ENCODE peak calls at places on chromosomes 13 and 19, in nine cellular contexts. Z is NCI-H1105, D is H9, Q is EL, Y is BE2C, E is gastrocnemius medialis, F is right lobe of liver, L is activated T-helper 1 cell treated with Interleukin-2 at 50 U/mL for 16 hours, N is NCI-H345. J is an unnamed sample.

GRCh38 chr19:18386543-18387251 is 739 bp downstream of the GDF15 start:
- DNase-seq in Z (no peak), D (no peak), Q (no peak), Y (no peak), E (no peak), F (peak), L (no peak), N (no peak), J (no peak)

GRCh38 chr19:5624154-5624663 is 1.3 kb downstream of the SAFB start:
- DNase-seq in Z (no peak), D (no peak), Q (peak), Y (peak), E (no peak), F (peak), L (no peak), N (no peak), J (peak)

GRCh38 chr19:32407004-32407992 is 1.7 kb downstream of the DPY19L3 start:
- DNase-seq in Z (no peak), D (no peak), Q (peak), Y (no peak), E (no peak), F (no peak), L (no peak), N (no peak), J (no peak)

GRCh38 chr19:16442386-16443276 is 29.1 kb downstream of the EPS15L1 start:
- DNase-seq in Z (peak), D (no peak), Q (no peak), Y (peak), E (no peak), F (no peak), L (no peak), N (peak), J (no peak)

GRCh38 chr19:46715620-46716012 is 1.3 kb downstream of the PRKD2 start:
- DNase-seq in Z (no peak), D (no peak), Q (no peak), Y (no peak), E (no peak), F (no peak), L (no peak), N (no peak), J (no peak)

GRCh38 chr13:95704510-95704909 is 27.6 kb downstream of the DNAJC3 start:
- DNase-seq in Z (peak), D (no peak), Q (peak), Y (peak), E (no peak), F (no peak), L (no peak), N (peak), J (no peak)

GRCh38 chr19:6586056-6586455 is 4.9 kb downstream of the CD70 start:
- DNase-seq in Z (no peak), D (no peak), Q (no peak), Y (no peak), E (no peak), F (no peak), L (no peak), N (no peak), J (no peak)

GRCh38 chr13:110644892-110645521 is 29.7 kb downstream of the NAXD start:
- DNase-seq in Z (no peak), D (peak), Q (peak), Y (peak), E (peak), F (peak), L (peak), N (peak), J (peak)